ENCODE peak calls at places on chromosome 4, in five cellular contexts. One of them, this sample, is unnamed.

GRCh38 chr4:182286035-182286434 is 42.8 kb downstream of the TENM3 start:
- DNase-seq in hepatocyte: no peak
- DNase-seq in psoas muscle: no peak
- DNase-seq in brain microvascular endothelial cell: no peak
- DNase-seq in CD8-positive, alpha-beta memory T cell: no peak
- DNase-seq in this sample: no peak

GRCh38 chr4:175708739-175709138 is 103.3 kb downstream of the GPM6A start:
- DNase-seq in brain microvascular endothelial cell: no peak
- DNase-seq in psoas muscle: no peak
- DNase-seq in CD8-positive, alpha-beta memory T cell: no peak
- DNase-seq in hepatocyte: no peak
- DNase-seq in this sample: no peak

GRCh38 chr4:154082760-154083530 is 294.1 kb upstream of the SFRP2 start:
- DNase-seq in brain microvascular endothelial cell: no peak
- DNase-seq in psoas muscle: no peak
- DNase-seq in hepatocyte: peak
- DNase-seq in CD8-positive, alpha-beta memory T cell: no peak
- DNase-seq in this sample: no peak

GRCh38 chr4:3193531-3194203 is 55.3 kb upstream of the MSANTD1 start:
- DNase-seq in brain microvascular endothelial cell: no peak
- DNase-seq in CD8-positive, alpha-beta memory T cell: no peak
- DNase-seq in psoas muscle: no peak
- DNase-seq in hepatocyte: no peak
- DNase-seq in this sample: no peak

GRCh38 chr4:120691536-120691935 is 231.0 kb downstream of the PRDM5 start:
- DNase-seq in brain microvascular endothelial cell: no peak
- DNase-seq in CD8-positive, alpha-beta memory T cell: no peak
- DNase-seq in psoas muscle: no peak
- DNase-seq in hepatocyte: no peak
- DNase-seq in this sample: no peak

GRCh38 chr4:12978310-12978709 is 505.8 kb downstream of the RAB28 start:
- DNase-seq in CD8-positive, alpha-beta memory T cell: no peak
- DNase-seq in brain microvascular endothelial cell: no peak
- DNase-seq in psoas muscle: no peak
- DNase-seq in hepatocyte: no peak
- DNase-seq in this sample: no peak

GRCh38 chr4:6405417-6405747 is 67.0 kb downstream of the PPP2R2C start:
- DNase-seq in brain microvascular endothelial cell: no peak
- DNase-seq in CD8-positive, alpha-beta memory T cell: no peak
- DNase-seq in psoas muscle: no peak
- DNase-seq in hepatocyte: no peak
- DNase-seq in this sample: no peak

GRCh38 chr4:186037692-186038658 is 31.0 kb upstream of the TLR3 start:
- DNase-seq in psoas muscle: no peak
- DNase-seq in CD8-positive, alpha-beta memory T cell: no peak
- DNase-seq in hepatocyte: peak
- DNase-seq in brain microvascular endothelial cell: peak
- DNase-seq in this sample: no peak

GRCh38 chr4:53688186-53688790 is 97.0 kb upstream of the LNX1 start:
- DNase-seq in hepatocyte: peak
- DNase-seq in brain microvascular endothelial cell: peak
- DNase-seq in CD8-positive, alpha-beta memory T cell: no peak
- DNase-seq in psoas muscle: no peak
- DNase-seq in this sample: no peak

GRCh38 chr4:88900432-88900831 is 156.6 kb downstream of the FAM13A start:
- DNase-seq in hepatocyte: no peak
- DNase-seq in brain microvascular endothelial cell: peak
- DNase-seq in CD8-positive, alpha-beta memory T cell: no peak
- DNase-seq in psoas muscle: no peak
- DNase-seq in this sample: no peak

GRCh38 chr4:85968945-85969830 is 390.7 kb downstream of the MAPK10 start:
- DNase-seq in hepatocyte: peak
- DNase-seq in CD8-positive, alpha-beta memory T cell: no peak
- DNase-seq in brain microvascular endothelial cell: peak
- DNase-seq in psoas muscle: no peak
- DNase-seq in this sample: no peak

GRCh38 chr4:3683744-3684421 is 82.3 kb upstream of the ADRA2C start:
- DNase-seq in hepatocyte: no peak
- DNase-seq in psoas muscle: no peak
- DNase-seq in brain microvascular endothelial cell: no peak
- DNase-seq in CD8-positive, alpha-beta memory T cell: no peak
- DNase-seq in this sample: no peak

GRCh38 chr4:86496094-86497060 is 97.7 kb upstream of the PTPN13 start:
- DNase-seq in hepatocyte: peak
- DNase-seq in psoas muscle: no peak
- DNase-seq in brain microvascular endothelial cell: peak
- DNase-seq in CD8-positive, alpha-beta memory T cell: no peak
- DNase-seq in this sample: no peak

GRCh38 chr4:128286474-128287158 is 997 bp downstream of the PGRMC2 start:
- DNase-seq in brain microvascular endothelial cell: no peak
- DNase-seq in CD8-positive, alpha-beta memory T cell: no peak
- DNase-seq in hepatocyte: peak
- DNase-seq in psoas muscle: no peak
- DNase-seq in this sample: no peak

GRCh38 chr4:8199594-8200301 is 658 bp downstream of the SH3TC1 start:
- DNase-seq in hepatocyte: peak
- DNase-seq in brain microvascular endothelial cell: no peak
- DNase-seq in psoas muscle: no peak
- DNase-seq in CD8-positive, alpha-beta memory T cell: no peak
- DNase-seq in this sample: no peak

GRCh38 chr4:80079255-80079923 is 6.4 kb upstream of the ANTXR2 start:
- DNase-seq in psoas muscle: no peak
- DNase-seq in brain microvascular endothelial cell: no peak
- DNase-seq in hepatocyte: no peak
- DNase-seq in CD8-positive, alpha-beta memory T cell: no peak
- DNase-seq in this sample: no peak

DNA sequence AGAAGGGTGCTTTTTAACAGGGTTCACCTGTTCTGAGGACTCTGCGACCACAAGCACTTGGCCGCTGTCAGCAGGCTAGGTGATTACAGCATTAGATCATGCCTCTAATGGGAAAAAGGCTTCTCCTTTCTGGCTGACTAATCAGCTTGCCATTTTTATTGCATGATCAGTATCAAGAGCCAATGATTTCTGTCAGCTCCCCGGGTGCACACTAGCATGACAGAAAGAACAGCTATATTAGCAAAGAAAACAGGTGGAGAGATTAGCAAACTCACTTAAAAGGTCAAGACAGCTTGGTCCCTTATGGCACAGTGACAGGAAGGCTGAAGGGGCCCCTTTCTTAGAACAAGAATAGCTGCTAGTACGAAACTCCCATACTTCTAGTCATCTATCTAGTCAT is 170.0 kb downstream of the SMIM20 start:
- DNase-seq in CD8-positive, alpha-beta memory T cell: no peak
- DNase-seq in psoas muscle: peak
- DNase-seq in brain microvascular endothelial cell: peak
- DNase-seq in hepatocyte: peak
- DNase-seq in this sample: no peak
- H3K4me3 ChIP-seq in CD8-positive, alpha-beta memory T cell: no peak
- H3K4me3 ChIP-seq in psoas muscle: no peak
- H3K4me3 ChIP-seq in brain microvascular endothelial cell: no peak
- H3K4me3 ChIP-seq in hepatocyte: no peak
- H3K4me3 ChIP-seq in this sample: no peak

GRCh38 chr4:15778742-15779231 is 659 bp downstream of the CD38 start:
- DNase-seq in CD8-positive, alpha-beta memory T cell: peak
- DNase-seq in hepatocyte: peak
- DNase-seq in brain microvascular endothelial cell: peak
- DNase-seq in psoas muscle: peak
- DNase-seq in this sample: peak

GRCh38 chr4:15776871-15777648 is 1.1 kb upstream of the CD38 start:
- DNase-seq in hepatocyte: no peak
- DNase-seq in psoas muscle: no peak
- DNase-seq in CD8-positive, alpha-beta memory T cell: no peak
- DNase-seq in brain microvascular endothelial cell: no peak
- DNase-seq in this sample: no peak

GRCh38 chr4:15778191-15778741 is at the start of gene CD38:
- DNase-seq in hepatocyte: peak
- DNase-seq in CD8-positive, alpha-beta memory T cell: no peak
- DNase-seq in psoas muscle: peak
- DNase-seq in brain microvascular endothelial cell: peak
- DNase-seq in this sample: peak

GRCh38 chr4:15779336-15779735 is 1.2 kb downstream of the CD38 start:
- DNase-seq in hepatocyte: peak
- DNase-seq in psoas muscle: peak
- DNase-seq in brain microvascular endothelial cell: peak
- DNase-seq in CD8-positive, alpha-beta memory T cell: no peak
- DNase-seq in this sample: no peak

DNA sequence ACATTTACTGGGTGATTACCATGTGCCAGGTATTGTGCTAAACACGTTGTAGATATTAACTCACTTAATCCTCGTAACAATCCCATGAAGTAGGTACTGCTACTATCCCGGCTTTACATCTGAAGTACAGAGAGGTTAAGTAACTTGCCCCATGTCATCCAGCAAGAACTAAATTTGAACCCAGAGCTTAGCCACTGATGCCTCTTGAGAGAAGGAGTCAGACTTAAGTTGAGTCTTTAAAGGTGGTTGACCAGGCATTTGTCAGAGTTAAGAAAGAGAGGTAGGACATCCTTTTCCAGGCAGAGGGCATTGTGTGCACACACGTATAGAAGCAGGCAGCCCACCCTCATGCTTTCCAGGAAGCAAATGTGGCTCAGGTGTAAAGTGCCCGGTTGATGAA is 431 bp upstream of the CD38 start:
- DNase-seq in psoas muscle: no peak
- DNase-seq in CD8-positive, alpha-beta memory T cell: no peak
- DNase-seq in brain microvascular endothelial cell: no peak
- DNase-seq in hepatocyte: no peak
- DNase-seq in this sample: no peak
- H3K27ac ChIP-seq in psoas muscle: peak
- H3K27ac ChIP-seq in CD8-positive, alpha-beta memory T cell: no peak
- H3K27ac ChIP-seq in brain microvascular endothelial cell: no peak
- H3K27ac ChIP-seq in hepatocyte: no peak
- H3K27ac ChIP-seq in this sample: no peak

DNA sequence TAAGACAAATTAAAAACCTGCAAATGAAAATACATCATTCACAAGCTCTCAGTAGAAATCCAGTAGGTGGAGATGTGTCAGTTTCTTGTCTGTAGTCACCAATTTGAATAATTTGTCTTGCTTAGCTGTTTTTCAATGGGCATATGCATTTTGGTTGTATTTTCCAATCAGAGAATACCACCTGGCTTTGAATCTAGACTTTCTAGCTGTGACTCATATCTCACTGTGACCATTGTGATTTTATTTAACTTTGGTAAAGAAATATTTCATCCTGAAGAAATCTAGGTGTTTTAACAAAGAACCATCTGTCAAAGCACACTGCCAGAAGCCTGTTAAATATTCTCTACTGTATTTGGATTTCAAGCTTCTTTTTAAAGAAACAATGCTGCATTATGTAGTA is 1650.6 kb upstream of the IGFBP7 start:
- DNase-seq in brain microvascular endothelial cell: no peak
- DNase-seq in CD8-positive, alpha-beta memory T cell: no peak
- DNase-seq in hepatocyte: no peak
- DNase-seq in psoas muscle: no peak
- DNase-seq in this sample: no peak
- H3K4me3 ChIP-seq in brain microvascular endothelial cell: no peak
- H3K4me3 ChIP-seq in CD8-positive, alpha-beta memory T cell: no peak
- H3K4me3 ChIP-seq in hepatocyte: no peak
- H3K4me3 ChIP-seq in psoas muscle: no peak
- H3K4me3 ChIP-seq in this sample: no peak

DNA sequence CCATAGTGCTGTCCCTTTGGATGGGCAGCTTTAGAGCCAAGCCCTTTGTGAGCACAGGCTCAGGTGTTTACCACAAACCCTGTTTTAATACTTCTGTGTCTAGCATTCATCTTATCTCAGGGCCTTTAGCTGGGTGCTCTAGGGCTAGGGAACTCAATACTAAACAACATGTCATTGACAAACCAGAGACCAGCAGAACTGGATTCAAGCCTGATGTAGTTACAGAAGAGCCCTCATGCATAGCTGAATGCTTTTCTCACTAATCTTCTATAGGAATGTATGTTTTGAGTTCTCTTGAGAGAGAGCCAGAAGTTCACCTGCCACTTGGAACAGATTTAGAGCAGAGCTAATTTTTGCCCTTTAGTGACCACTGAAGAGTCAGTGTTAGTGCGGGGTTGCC is 142.6 kb downstream of the DCK start:
- DNase-seq in hepatocyte: no peak
- DNase-seq in brain microvascular endothelial cell: no peak
- DNase-seq in psoas muscle: no peak
- DNase-seq in CD8-positive, alpha-beta memory T cell: no peak
- DNase-seq in this sample: no peak
- H3K27ac ChIP-seq in hepatocyte: no peak
- H3K27ac ChIP-seq in brain microvascular endothelial cell: no peak
- H3K27ac ChIP-seq in psoas muscle: no peak
- H3K27ac ChIP-seq in CD8-positive, alpha-beta memory T cell: no peak
- H3K27ac ChIP-seq in this sample: no peak

This sample was measured in CD8-positive, alpha-beta T cell.